ENCODE peak calls at places on chromosomes 7 and 10, in ten cellular contexts. T is activated naive CD8-positive, alpha-beta T cell treated with anti-CD3 and anti-CD28 coated beads, Interleukin-2, amount 50 U/mL, for 16 hours; Q is upper lobe of right lung; J is KG1; M is mesothelial cell of epicardium; R is effector memory CD8-positive, alpha-beta T cell; I is MV-4-11; Y is amniotic stem cell; B is AG04450; O is Panc1. C is an unnamed sample.

GRCh38 chr7:156473476-156474240 is 166.9 kb upstream of the RNF32 start:
- DNase-seq in B (no peak), M (no peak), Y (no peak), O (peak), J (no peak), I (peak), T (no peak), Q (no peak), R (no peak), C (peak)

GRCh38 chr7:151665363-151665762 is 145.7 kb upstream of the RHEB start:
- DNase-seq in J (no peak), T (no peak), O (no peak), I (no peak), Q (no peak), Y (no peak), B (peak), M (no peak), R (no peak), C (no peak)

GRCh38 chr7:149736478-149737360 is 36.7 kb downstream of the ZNF467 start:
- DNase-seq in T (no peak), R (no peak), Y (no peak), I (no peak), M (no peak), Q (no peak), J (no peak), O (no peak), B (no peak), C (no peak)

GRCh38 chr10:24625778-24626177 is 97.9 kb downstream of the ARHGAP21 start:
- DNase-seq in I (no peak), O (no peak), T (no peak), B (no peak), M (no peak), Y (no peak), Q (no peak), J (no peak), R (no peak), C (no peak)

GRCh38 chr7:128167316-128167691 is 73.8 kb upstream of the LEP start:
- DNase-seq in M (no peak), B (no peak), J (no peak), Q (no peak), O (no peak), I (peak), T (no peak), R (no peak), Y (no peak), C (peak)

GRCh38 chr10:89114846-89115625 is 92.1 kb downstream of the CH25H start:
- DNase-seq in O (no peak), Y (no peak), J (no peak), B (no peak), I (no peak), M (no peak), R (no peak), T (no peak), Q (no peak), C (no peak)

GRCh38 chr10:82377608-82378007 is 502.6 kb downstream of the NRG3 start:
- DNase-seq in O (no peak), J (no peak), R (no peak), T (no peak), Y (no peak), I (no peak), Q (no peak), M (no peak), B (no peak), C (peak)

GRCh38 chr10:35925511-35925910 is 283.4 kb upstream of the FZD8 start:
- DNase-seq in Y (no peak), B (no peak), R (no peak), T (no peak), M (no peak), O (no peak), J (no peak), Q (no peak), I (no peak), C (no peak)

GRCh38 chr7:43303740-43304241 is 191.3 kb downstream of the HECW1 start:
- DNase-seq in Y (no peak), T (peak), O (no peak), I (no peak), R (no peak), Q (no peak), J (no peak), B (no peak), M (no peak), C (no peak)

GRCh38 chr10:22633106-22633505 is 81.3 kb downstream of the PIP4K2A start:
- DNase-seq in I (no peak), B (no peak), R (no peak), O (no peak), Q (no peak), Y (no peak), T (no peak), M (no peak), J (no peak), C (no peak)

GRCh38 chr10:11331178-11331577 is 280.3 kb downstream of the USP6NL start:
- DNase-seq in J (no peak), M (no peak), I (no peak), Y (no peak), Q (no peak), T (no peak), B (no peak), R (no peak), O (no peak), C (no peak)

GRCh38 chr7:3762146-3762831 is 461.2 kb downstream of the SDK1 start:
- DNase-seq in B (no peak), Y (no peak), I (no peak), O (no peak), T (no peak), M (no peak), R (no peak), J (no peak), Q (no peak), C (no peak)

GRCh38 chr10:101012525-101013364 is 13.1 kb downstream of the LZTS2 start:
- DNase-seq in O (no peak), J (peak), B (peak), T (peak), I (peak), R (peak), Q (peak), Y (peak), M (peak), C (peak)

GRCh38 chr10:3805227-3805790 is 20.3 kb upstream of the KLF6 start:
- DNase-seq in M (no peak), O (peak), J (peak), T (no peak), Q (no peak), I (peak), Y (no peak), B (no peak), R (peak), C (peak)

GRCh38 chr7:2163565-2163964 is 69.2 kb downstream of the MAD1L1 start:
- DNase-seq in Y (no peak), Q (peak), T (no peak), I (no peak), R (no peak), J (no peak), M (no peak), B (no peak), O (no peak), C (no peak)

GRCh38 chr7:135213831-135214230 is 2.5 kb upstream of the WDR91 start:
- DNase-seq in M (no peak), R (no peak), O (no peak), J (no peak), Q (no peak), I (no peak), T (no peak), Y (no peak), B (no peak), C (no peak)

GRCh38 chr7:122829962-122830361 is 56.3 kb downstream of the CADPS2 start:
- DNase-seq in Q (no peak), J (no peak), T (no peak), B (no peak), O (no peak), M (no peak), Y (no peak), R (no peak), I (no peak), C (no peak)

GRCh38 chr7:39605087-39605486 is 18.3 kb upstream of the RALA start:
- DNase-seq in O (no peak), I (no peak), Q (no peak), T (no peak), J (no peak), Y (no peak), B (no peak), M (no peak), R (no peak), C (no peak)

GRCh38 chr7:70361821-70362220 is 763.5 kb downstream of the AUTS2 start:
- DNase-seq in O (no peak), Q (no peak), J (peak), M (no peak), B (no peak), I (peak), T (no peak), Y (no peak), R (no peak), C (no peak)

GRCh38 chr10:17375936-17376584 is 78.3 kb downstream of the ST8SIA6 start:
- DNase-seq in Q (no peak), I (no peak), J (no peak), Y (no peak), R (no peak), B (no peak), T (no peak), O (no peak), M (no peak), C (peak)

GRCh38 chr7:16615234-16615633 is 30.3 kb downstream of the ANKMY2 start:
- DNase-seq in R (no peak), Q (no peak), B (no peak), I (no peak), T (no peak), M (no peak), Y (no peak), O (no peak), J (no peak), C (no peak)

GRCh38 chr10:42753126-42753506 is 29.5 kb upstream of the BMS1 start:
- DNase-seq in T (peak), O (peak), Y (peak), R (peak), J (peak), Q (peak), M (no peak), B (peak), I (no peak), C (peak)

C was measured in NB4.